ENCODE peak calls at places on chromosomes 2 and 18, in six cellular contexts. One of them, this sample, is unnamed.

GRCh38 chr2:204321910-204322765 is 223.1 kb upstream of the PARD3B start:
- DNase-seq in bronchial epithelial cell: peak; percentile 86
- DNase-seq in colonic mucosa: peak; percentile 23
- DNase-seq in ovary: no peak
- DNase-seq in osteocyte: no peak
- DNase-seq in PC-3: peak; percentile 85
- DNase-seq in this sample: no peak

GRCh38 chr2:241686649-241687425 is at the start of gene DTYMK:
- DNase-seq in bronchial epithelial cell: peak; percentile 84
- DNase-seq in colonic mucosa: peak; percentile 96
- DNase-seq in ovary: peak; percentile 95
- DNase-seq in osteocyte: peak; percentile 99
- DNase-seq in PC-3: peak; percentile 97
- DNase-seq in this sample: peak; percentile 100

GRCh38 chr2:196172976-196173375 is 1.6 kb upstream of the STK17B start:
- DNase-seq in bronchial epithelial cell: no peak
- DNase-seq in colonic mucosa: no peak
- DNase-seq in ovary: no peak
- DNase-seq in osteocyte: no peak
- DNase-seq in PC-3: no peak
- DNase-seq in this sample: no peak

GRCh38 chr2:224190871-224191270 is 151.8 kb upstream of the SERPINE2 start:
- DNase-seq in bronchial epithelial cell: peak; percentile 20
- DNase-seq in colonic mucosa: no peak
- DNase-seq in ovary: peak; percentile 24
- DNase-seq in osteocyte: no peak
- DNase-seq in PC-3: peak; percentile 12
- DNase-seq in this sample: no peak

GRCh38 chr2:226376516-226377180 is 423.0 kb downstream of the IRS1 start:
- DNase-seq in bronchial epithelial cell: no peak
- DNase-seq in colonic mucosa: no peak
- DNase-seq in ovary: no peak
- DNase-seq in osteocyte: no peak
- DNase-seq in PC-3: no peak
- DNase-seq in this sample: no peak

GRCh38 chr18:52045946-52046345 is 294.1 kb upstream of the DCC start:
- DNase-seq in bronchial epithelial cell: no peak
- DNase-seq in colonic mucosa: no peak
- DNase-seq in ovary: no peak
- DNase-seq in osteocyte: no peak
- DNase-seq in PC-3: no peak
- DNase-seq in this sample: no peak

GRCh38 chr2:172606285-172606684 is 50.4 kb downstream of the PDK1 start:
- DNase-seq in bronchial epithelial cell: no peak
- DNase-seq in colonic mucosa: no peak
- DNase-seq in ovary: no peak
- DNase-seq in osteocyte: no peak
- DNase-seq in PC-3: no peak
- DNase-seq in this sample: no peak

GRCh38 chr2:29223851-29224692 is 108.9 kb downstream of the CLIP4 start:
- DNase-seq in bronchial epithelial cell: peak; percentile 73
- DNase-seq in colonic mucosa: peak; percentile 33
- DNase-seq in ovary: no peak
- DNase-seq in osteocyte: no peak
- DNase-seq in PC-3: peak; percentile 52
- DNase-seq in this sample: no peak

GRCh38 chr2:227460079-227460485 is 11.9 kb upstream of the AGFG1 start:
- DNase-seq in bronchial epithelial cell: no peak
- DNase-seq in colonic mucosa: no peak
- DNase-seq in ovary: no peak
- DNase-seq in osteocyte: no peak
- DNase-seq in PC-3: peak; percentile 64
- DNase-seq in this sample: peak; percentile 39

GRCh38 chr2:145800201-145801091 is 1280.5 kb upstream of the ZEB2 start:
- DNase-seq in bronchial epithelial cell: peak; percentile 98
- DNase-seq in colonic mucosa: no peak
- DNase-seq in ovary: no peak
- DNase-seq in osteocyte: no peak
- DNase-seq in PC-3: peak; percentile 80
- DNase-seq in this sample: no peak

GRCh38 chr2:126793885-126794613 is 104.6 kb upstream of the TEX51 start:
- DNase-seq in bronchial epithelial cell: no peak
- DNase-seq in colonic mucosa: peak; percentile 10
- DNase-seq in ovary: no peak
- DNase-seq in osteocyte: peak; percentile 30
- DNase-seq in PC-3: no peak
- DNase-seq in this sample: no peak

GRCh38 chr2:128300621-128301020 is 18.0 kb downstream of the HS6ST1 start:
- DNase-seq in bronchial epithelial cell: no peak
- DNase-seq in colonic mucosa: no peak
- DNase-seq in ovary: no peak
- DNase-seq in osteocyte: no peak
- DNase-seq in PC-3: no peak
- DNase-seq in this sample: no peak

GRCh38 chr2:128473175-128474013 is 154.7 kb upstream of the HS6ST1 start:
- DNase-seq in bronchial epithelial cell: no peak
- DNase-seq in colonic mucosa: peak; percentile 38
- DNase-seq in ovary: no peak
- DNase-seq in osteocyte: peak; percentile 79
- DNase-seq in PC-3: no peak
- DNase-seq in this sample: peak; percentile 66

GRCh38 chr2:13652531-13653313 is 936.0 kb downstream of the TRIB2 start:
- DNase-seq in bronchial epithelial cell: peak; percentile 89
- DNase-seq in colonic mucosa: no peak
- DNase-seq in ovary: no peak
- DNase-seq in osteocyte: no peak
- DNase-seq in PC-3: peak; percentile 82
- DNase-seq in this sample: no peak

GRCh38 chr2:232214053-232214452 is 164.5 kb upstream of the ALPP start:
- DNase-seq in bronchial epithelial cell: no peak
- DNase-seq in colonic mucosa: no peak
- DNase-seq in ovary: no peak
- DNase-seq in osteocyte: no peak
- DNase-seq in PC-3: no peak
- DNase-seq in this sample: no peak

GRCh38 chr18:63823516-63824219 is 48.5 kb downstream of the SERPINB7 start:
- DNase-seq in bronchial epithelial cell: peak; percentile 31
- DNase-seq in colonic mucosa: peak; percentile 31
- DNase-seq in ovary: no peak
- DNase-seq in osteocyte: no peak
- DNase-seq in PC-3: peak; percentile 80
- DNase-seq in this sample: no peak

GRCh38 chr2:36971990-36972389 is 5.7 kb upstream of the STRN start:
- DNase-seq in bronchial epithelial cell: no peak
- DNase-seq in colonic mucosa: no peak
- DNase-seq in ovary: no peak
- DNase-seq in osteocyte: no peak
- DNase-seq in PC-3: no peak
- DNase-seq in this sample: no peak
- TF ChIP-seq CTCF in bronchial epithelial cell: no peak
- TF ChIP-seq CTCF in colonic mucosa: no peak
- TF ChIP-seq CTCF in ovary: no peak
- TF ChIP-seq CTCF in osteocyte: no peak
- TF ChIP-seq CTCF in PC-3: no peak
- TF ChIP-seq CTCF in this sample: no peak

GRCh38 chr2:223104336-223104735 is 52.3 kb downstream of the KCNE4 start:
- DNase-seq in bronchial epithelial cell: no peak
- DNase-seq in colonic mucosa: no peak
- DNase-seq in ovary: no peak
- DNase-seq in osteocyte: no peak
- DNase-seq in PC-3: no peak
- DNase-seq in this sample: no peak

GRCh38 chr2:223102040-223102899 is 50.3 kb downstream of the KCNE4 start:
- DNase-seq in bronchial epithelial cell: peak; percentile 20
- DNase-seq in colonic mucosa: no peak
- DNase-seq in ovary: no peak
- DNase-seq in osteocyte: no peak
- DNase-seq in PC-3: no peak
- DNase-seq in this sample: no peak

GRCh38 chr2:223100061-223100511 is 48.1 kb downstream of the KCNE4 start:
- DNase-seq in bronchial epithelial cell: no peak
- DNase-seq in colonic mucosa: no peak
- DNase-seq in ovary: peak; percentile 70
- DNase-seq in osteocyte: no peak
- DNase-seq in PC-3: no peak
- DNase-seq in this sample: no peak

GRCh38 chr2:223099561-223099960 is 47.6 kb downstream of the KCNE4 start:
- DNase-seq in bronchial epithelial cell: no peak
- DNase-seq in colonic mucosa: no peak
- DNase-seq in ovary: no peak
- DNase-seq in osteocyte: no peak
- DNase-seq in PC-3: no peak
- DNase-seq in this sample: no peak

DNA sequence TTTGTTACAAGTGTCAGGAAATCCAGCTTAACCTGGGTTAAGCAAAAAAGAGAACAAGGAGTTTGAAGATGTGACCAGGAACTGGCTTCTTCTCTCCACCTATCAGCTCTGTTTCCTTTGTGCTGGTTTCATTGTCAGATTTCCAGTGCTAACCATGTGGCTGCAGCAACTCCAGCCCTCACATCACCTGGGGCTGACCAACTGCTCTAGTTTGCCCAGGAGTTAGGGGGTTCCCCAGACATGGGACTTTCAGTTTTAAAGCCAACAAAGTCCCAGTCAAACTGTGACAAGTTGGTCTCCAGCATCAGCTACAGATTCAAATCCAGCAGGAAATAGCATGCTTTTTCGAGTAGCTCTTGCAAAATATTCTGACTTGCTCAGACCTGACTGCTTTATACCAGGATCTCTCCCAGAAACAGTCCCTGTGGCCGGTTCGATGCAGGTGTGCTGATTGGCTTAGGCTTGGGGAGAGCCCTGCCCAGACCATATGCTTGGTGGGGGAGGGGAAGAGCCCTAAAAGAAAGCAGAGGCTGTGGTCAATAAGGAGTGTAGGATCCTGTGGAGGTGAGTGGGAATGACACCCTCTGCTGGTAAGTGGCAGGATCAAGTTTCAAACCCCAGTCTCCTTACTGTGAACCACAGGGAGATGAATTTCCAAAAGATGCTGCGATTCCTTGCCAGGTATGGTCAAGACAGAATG is 49.5 kb downstream of the KCNE4 start:
- DNase-seq in bronchial epithelial cell: peak; percentile 84
- DNase-seq in colonic mucosa: peak; percentile 48
- DNase-seq in ovary: no peak
- DNase-seq in osteocyte: no peak
- DNase-seq in PC-3: peak; percentile 61
- DNase-seq in this sample: peak; percentile 9
- TF ChIP-seq CTCF in bronchial epithelial cell: peak; percentile 62
- TF ChIP-seq CTCF in colonic mucosa: peak; percentile 37
- TF ChIP-seq CTCF in ovary: no peak
- TF ChIP-seq CTCF in osteocyte: peak; percentile 35
- TF ChIP-seq CTCF in PC-3: peak; percentile 76
- TF ChIP-seq CTCF in this sample: peak; percentile 30

GRCh38 chr2:236177967-236178909 is 10.1 kb upstream of the GBX2 start:
- DNase-seq in bronchial epithelial cell: no peak
- DNase-seq in colonic mucosa: peak; percentile 79
- DNase-seq in ovary: peak; percentile 65
- DNase-seq in osteocyte: peak; percentile 97
- DNase-seq in PC-3: peak; percentile 80
- DNase-seq in this sample: peak; percentile 80

GRCh38 chr2:236176951-236177350 is 8.8 kb upstream of the GBX2 start:
- DNase-seq in bronchial epithelial cell: no peak
- DNase-seq in colonic mucosa: no peak
- DNase-seq in ovary: no peak
- DNase-seq in osteocyte: no peak
- DNase-seq in PC-3: no peak
- DNase-seq in this sample: peak; percentile 21

GRCh38 chr2:236176417-236176816 is 8.2 kb upstream of the GBX2 start:
- DNase-seq in bronchial epithelial cell: no peak
- DNase-seq in colonic mucosa: no peak
- DNase-seq in ovary: no peak
- DNase-seq in osteocyte: no peak
- DNase-seq in PC-3: peak; percentile 50
- DNase-seq in this sample: peak; percentile 71

GRCh38 chr2:236178921-236179652 is 10.9 kb upstream of the GBX2 start:
- DNase-seq in bronchial epithelial cell: no peak
- DNase-seq in colonic mucosa: no peak
- DNase-seq in ovary: no peak
- DNase-seq in osteocyte: no peak
- DNase-seq in PC-3: peak; percentile 23
- DNase-seq in this sample: peak; percentile 36

GRCh38 chr2:236177604-236177966 is 9.4 kb upstream of the GBX2 start:
- DNase-seq in bronchial epithelial cell: no peak
- DNase-seq in colonic mucosa: peak; percentile 56
- DNase-seq in ovary: peak; percentile 40
- DNase-seq in osteocyte: no peak
- DNase-seq in PC-3: peak; percentile 49
- DNase-seq in this sample: peak; percentile 66
- TF ChIP-seq CTCF in bronchial epithelial cell: peak; percentile 55
- TF ChIP-seq CTCF in colonic mucosa: no peak
- TF ChIP-seq CTCF in ovary: no peak
- TF ChIP-seq CTCF in osteocyte: no peak
- TF ChIP-seq CTCF in PC-3: no peak
- TF ChIP-seq CTCF in this sample: peak; percentile 40

DNA sequence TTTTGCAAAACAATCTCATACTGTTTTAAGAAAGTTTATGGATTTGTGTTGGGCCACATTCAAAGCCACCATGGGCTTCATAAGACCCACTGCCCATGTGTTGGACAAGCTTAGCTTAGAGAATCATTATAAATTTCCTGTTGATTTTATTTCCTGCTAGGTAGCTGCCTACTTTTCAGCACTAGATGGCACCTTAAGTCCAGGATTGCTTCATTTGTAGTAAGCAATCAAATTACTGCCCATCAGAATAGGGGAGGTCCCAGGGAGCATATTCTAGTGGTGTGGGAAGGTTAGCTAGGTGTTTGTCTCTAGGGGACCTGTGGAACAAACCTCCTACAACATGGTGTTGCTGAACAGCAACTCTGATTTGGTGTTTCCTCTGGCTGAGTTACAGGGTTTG is 11.0 kb upstream of the DCDC2C start:
- DNase-seq in bronchial epithelial cell: peak; percentile 45
- DNase-seq in colonic mucosa: no peak
- DNase-seq in ovary: no peak
- DNase-seq in osteocyte: no peak
- DNase-seq in PC-3: peak; percentile 51
- DNase-seq in this sample: no peak
- TF ChIP-seq CTCF in bronchial epithelial cell: peak; percentile 49
- TF ChIP-seq CTCF in colonic mucosa: no peak
- TF ChIP-seq CTCF in ovary: no peak
- TF ChIP-seq CTCF in osteocyte: peak; percentile 51
- TF ChIP-seq CTCF in PC-3: peak; percentile 75
- TF ChIP-seq CTCF in this sample: peak; percentile 32

DNA sequence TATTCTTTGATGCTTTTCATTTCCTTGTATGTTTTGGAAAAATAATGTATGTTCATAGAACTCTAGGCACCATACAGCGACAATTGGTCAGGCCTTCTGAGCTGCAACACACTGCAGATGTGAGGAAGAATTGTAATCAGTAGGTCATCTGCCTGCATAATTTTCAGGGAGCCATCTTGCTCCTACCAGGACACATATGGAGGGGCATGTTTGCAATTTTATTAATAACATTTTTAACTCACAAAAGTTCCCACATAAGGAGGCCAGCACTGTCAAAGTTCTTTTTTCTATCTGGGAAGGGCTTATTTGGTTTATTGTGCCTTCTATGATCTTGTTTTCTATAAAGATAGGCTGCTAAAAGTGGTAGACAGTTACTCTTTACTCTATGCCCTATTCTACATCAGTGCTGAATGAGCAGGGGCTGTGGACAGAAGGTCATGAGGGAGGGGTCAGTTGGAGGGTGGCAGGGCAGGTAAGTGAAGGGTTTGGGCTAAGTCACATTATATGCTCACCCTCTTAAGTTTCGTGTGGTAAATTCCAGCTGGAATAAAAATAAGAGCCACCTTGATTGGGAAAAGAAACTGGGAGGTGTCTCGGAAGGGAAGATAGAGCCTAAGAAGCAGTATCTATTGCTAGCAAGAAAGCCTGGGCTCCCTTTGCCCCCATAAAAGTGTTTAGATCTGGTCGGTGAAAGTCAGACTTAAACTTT is 126.3 kb downstream of the PLCL1 start:
- DNase-seq in bronchial epithelial cell: no peak
- DNase-seq in colonic mucosa: no peak
- DNase-seq in ovary: no peak
- DNase-seq in osteocyte: no peak
- DNase-seq in PC-3: no peak
- DNase-seq in this sample: no peak
- TF ChIP-seq CTCF in bronchial epithelial cell: no peak
- TF ChIP-seq CTCF in colonic mucosa: no peak
- TF ChIP-seq CTCF in ovary: no peak
- TF ChIP-seq CTCF in osteocyte: no peak
- TF ChIP-seq CTCF in PC-3: no peak
- TF ChIP-seq CTCF in this sample: no peak

This sample was measured in GM13977.